ENCODE peak calls at places on chromosomes 4 and X, in eight cellular contexts. F is stomach, U is breast epithelium, K is HepG2, O is SK-N-SH, J is spleen, X is esophagus muscularis mucosa, T is H1. W is an unnamed sample.

GRCh38 chr4:93409035-93409434 is 419.5 kb upstream of the ATOH1 start:
- DNase-seq in F (no peak), U (no peak), K (no peak), O (no peak), J (no peak), X (no peak), T (no peak), W (no peak)

GRCh38 chr4:53055274-53055673 is 193.2 kb downstream of the RASL11B start:
- DNase-seq in F (no peak), U (no peak), K (no peak), O (peak; percentile 14), J (no peak), X (no peak), T (no peak), W (no peak)

GRCh38 chrX:154596290-154596929 is 11.5 kb downstream of the CTAG1A start:
- DNase-seq in F (no peak), U (peak; percentile 70), K (no peak), O (no peak), J (no peak), X (no peak), T (peak; percentile 53), W (no peak)

GRCh38 chrX:82775426-82775825 is 732.7 kb upstream of the POU3F4 start:
- DNase-seq in F (no peak), U (no peak), K (no peak), O (no peak), J (no peak), X (no peak), T (no peak), W (no peak)

GRCh38 chr4:27964095-27964494 is 1103.5 kb downstream of the STIM2 start:
- DNase-seq in F (no peak), U (no peak), K (no peak), O (no peak), J (no peak), X (no peak), T (no peak), W (no peak)

GRCh38 chrX:153688900-153689590 is 1.3 kb downstream of the SLC6A8 start:
- DNase-seq in F (peak; percentile 57), U (peak; percentile 50), K (no peak), O (peak; percentile 79), J (no peak), X (no peak), T (no peak), W (peak; percentile 85)

GRCh38 chr4:184250795-184251679 is 33.4 kb upstream of the ENPP6 start:
- DNase-seq in F (no peak), U (no peak), K (peak; percentile 71), O (peak; percentile 70), J (no peak), X (no peak), T (peak; percentile 46), W (no peak)

GRCh38 chr4:99504804-99505502 is 5.9 kb upstream of the C4orf17 start:
- DNase-seq in F (no peak), U (no peak), K (no peak), O (no peak), J (no peak), X (no peak), T (no peak), W (no peak)

GRCh38 chr4:161256172-161256571 is 907.6 kb downstream of the FSTL5 start:
- DNase-seq in F (no peak), U (no peak), K (no peak), O (no peak), J (no peak), X (no peak), T (no peak), W (no peak)

GRCh38 chr4:87046111-87046510 is 111.3 kb downstream of the AFF1 start:
- DNase-seq in F (no peak), U (no peak), K (no peak), O (no peak), J (no peak), X (no peak), T (no peak), W (no peak)

GRCh38 chr4:186724048-186724860 is 598 bp upstream of the FAT1 start:
- DNase-seq in F (peak; percentile 64), U (peak; percentile 37), K (no peak), O (peak; percentile 60), J (no peak), X (peak; percentile 92), T (peak; percentile 83), W (peak; percentile 80)

GRCh38 chrX:107940095-107940494 is 42.1 kb downstream of the TEX13B start:
- DNase-seq in F (no peak), U (no peak), K (peak; percentile 16), O (no peak), J (no peak), X (no peak), T (no peak), W (no peak)

GRCh38 chr4:165331823-165332222 is 4.4 kb downstream of the MSMO1 start:
- DNase-seq in F (no peak), U (no peak), K (no peak), O (no peak), J (no peak), X (no peak), T (no peak), W (no peak)

GRCh38 chr4:165335163-165335703 is 7.8 kb downstream of the MSMO1 start:
- DNase-seq in F (no peak), U (no peak), K (no peak), O (no peak), J (no peak), X (no peak), T (no peak), W (no peak)

GRCh38 chr4:165332502-165332901 is 5.0 kb downstream of the MSMO1 start:
- DNase-seq in F (no peak), U (no peak), K (no peak), O (no peak), J (no peak), X (no peak), T (no peak), W (no peak)

GRCh38 chr4:165331316-165331715 is 3.8 kb downstream of the MSMO1 start:
- DNase-seq in F (no peak), U (no peak), K (no peak), O (no peak), J (no peak), X (no peak), T (no peak), W (no peak)

DNA sequence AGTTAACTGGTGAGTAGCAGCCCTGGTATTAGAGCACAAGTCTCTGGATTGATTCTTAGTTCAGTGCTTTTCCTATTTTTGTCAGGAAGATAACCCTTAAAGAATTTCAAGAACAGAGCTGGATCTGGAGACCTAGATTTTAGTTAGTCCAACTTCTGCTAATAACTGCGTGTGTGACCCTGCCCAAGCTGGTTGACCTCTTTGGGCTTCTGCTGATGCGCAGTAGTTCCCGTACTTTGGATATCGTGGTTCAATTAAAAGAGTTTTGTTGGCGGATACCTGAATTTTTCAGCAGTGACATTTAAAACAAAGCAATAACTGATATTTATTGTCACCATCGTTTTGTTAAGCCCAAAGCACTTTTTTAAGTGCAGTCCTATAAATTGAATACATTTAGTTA is 9.3 kb downstream of the MSMO1 start:
- DNase-seq in F (no peak), U (no peak), K (no peak), O (no peak), J (no peak), X (no peak), T (no peak), W (no peak)
- TF ChIP-seq POLR2AphosphoS5 in F (no peak), U (no peak), K (no peak), O (no peak), J (no peak), X (no peak), T (no peak), W (no peak)

GRCh38 chr4:123093247-123093646 is 170.8 kb upstream of the NUDT6 start:
- DNase-seq in F (no peak), U (no peak), K (peak; percentile 2), O (no peak), J (no peak), X (no peak), T (no peak), W (no peak)

GRCh38 chr4:123096038-123096437 is 173.6 kb upstream of the NUDT6 start:
- DNase-seq in F (no peak), U (no peak), K (peak; percentile 15), O (no peak), J (no peak), X (no peak), T (no peak), W (no peak)

GRCh38 chr4:123088521-123088920 is 166.1 kb upstream of the NUDT6 start:
- DNase-seq in F (no peak), U (no peak), K (no peak), O (no peak), J (no peak), X (no peak), T (no peak), W (no peak)

GRCh38 chr4:123092603-123093002 is 170.2 kb upstream of the NUDT6 start:
- DNase-seq in F (no peak), U (no peak), K (no peak), O (no peak), J (no peak), X (no peak), T (no peak), W (no peak)

DNA sequence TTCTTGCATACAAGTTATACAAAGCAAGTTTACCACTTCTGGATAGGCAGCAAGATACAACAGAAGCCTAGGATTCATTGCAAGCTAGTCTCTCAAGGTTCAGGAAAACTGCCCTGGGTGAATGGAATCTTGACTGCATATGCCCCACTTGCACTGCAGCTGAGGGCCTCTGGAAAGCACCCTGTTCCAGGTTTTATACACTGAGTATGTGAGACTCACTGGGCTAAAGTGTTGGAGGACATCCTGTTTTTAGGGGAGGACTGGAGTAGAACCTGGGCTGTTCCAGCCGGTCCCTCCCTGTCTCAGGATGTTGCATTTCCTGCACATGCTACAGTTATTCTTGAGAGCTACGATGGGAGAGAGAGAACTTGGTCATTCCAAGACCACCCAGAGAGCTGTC is 168.5 kb upstream of the NUDT6 start:
- DNase-seq in F (no peak), U (no peak), K (no peak), O (no peak), J (no peak), X (no peak), T (no peak), W (no peak)
- TF ChIP-seq POLR2AphosphoS5 in F (no peak), U (no peak), K (no peak), O (no peak), J (no peak), X (no peak), T (no peak), W (no peak)

DNA sequence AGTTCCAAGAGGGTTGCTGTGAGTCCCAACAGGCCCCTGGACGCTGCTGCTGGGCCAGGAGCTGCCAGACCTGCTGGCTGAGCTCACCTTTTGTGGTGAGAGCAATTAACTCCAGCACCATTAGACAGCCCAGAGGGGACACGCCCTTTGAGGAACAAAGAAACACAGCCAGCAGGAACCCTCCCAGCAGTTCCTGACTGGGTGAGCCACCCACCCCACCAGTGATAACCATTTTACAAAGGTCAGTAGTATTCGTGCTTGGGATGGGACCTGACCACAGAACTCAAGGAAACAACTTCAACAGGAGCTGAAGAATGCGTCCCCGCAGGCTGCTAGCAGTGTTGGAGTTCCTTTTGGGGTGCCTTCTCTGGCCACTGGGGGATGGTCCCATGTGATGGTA is 38.8 kb upstream of the AFAP1 start:
- DNase-seq in F (peak; percentile 37), U (peak; percentile 87), K (no peak), O (no peak), J (no peak), X (no peak), T (no peak), W (no peak)
- TF ChIP-seq POLR2AphosphoS5 in F (no peak), U (no peak), K (no peak), O (no peak), J (no peak), X (no peak), T (no peak), W (no peak)

DNA sequence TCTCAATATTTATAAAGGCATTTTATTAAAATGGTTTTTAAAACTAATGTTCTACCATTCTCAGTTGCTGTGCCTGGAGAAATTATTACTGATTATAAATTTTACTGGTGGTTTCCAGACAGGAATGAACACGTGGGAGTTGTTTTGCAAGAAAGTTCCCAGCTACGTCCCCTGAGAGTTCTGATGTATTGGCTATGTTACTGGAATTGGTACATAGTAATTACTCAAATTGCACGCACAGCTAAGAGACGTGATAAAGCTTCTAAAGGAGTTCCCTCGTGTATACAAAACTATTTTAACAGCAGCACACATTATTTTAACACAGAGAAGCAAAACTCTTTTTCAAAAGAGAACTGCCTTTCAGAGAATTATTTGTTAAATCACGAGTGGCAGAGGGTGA is 292.2 kb downstream of the NLGN4X start:
- DNase-seq in F (no peak), U (no peak), K (no peak), O (no peak), J (no peak), X (no peak), T (no peak), W (no peak)
- TF ChIP-seq POLR2AphosphoS5 in F (no peak), U (no peak), K (no peak), O (no peak), J (no peak), X (no peak), T (no peak), W (no peak)